ENCODE peak calls at places on chromosome 13, in ten cellular contexts. N, O, P, Y, B, J, Q, G, D and E are unnamed samples.
A peak's percentile ranks its signal among the peaks of the same experiment; 100 is the strongest.

GRCh38 chr13:38872693-38873092 is 117.9 kb downstream of the STOML3 start:
- DNase-seq in N (peak; percentile 74), O (no peak), P (peak; percentile 16), Y (no peak), B (peak; percentile 61), J (no peak), Q (no peak), G (peak; percentile 67), D (no peak), E (no peak)

GRCh38 chr13:58619396-58620113 is 988.0 kb downstream of the PCDH17 start:
- DNase-seq in N (no peak), O (no peak), P (no peak), Y (no peak), B (peak; percentile 68), J (no peak), Q (no peak), G (no peak), D (no peak), E (no peak)

GRCh38 chr13:98182589-98182988 is 5.5 kb upstream of the RNF113B start:
- DNase-seq in N (no peak), O (no peak), P (no peak), Y (no peak), B (no peak), J (no peak), Q (no peak), G (no peak), D (no peak), E (no peak)

GRCh38 chr13:73593199-73593765 is 534.5 kb downstream of the KLF5 start:
- DNase-seq in N (no peak), O (no peak), P (no peak), Y (no peak), B (no peak), J (no peak), Q (no peak), G (no peak), D (no peak), E (no peak)

GRCh38 chr13:101520672-101521071 is 68.2 kb downstream of the ITGBL1 start:
- DNase-seq in N (no peak), O (no peak), P (no peak), Y (no peak), B (no peak), J (no peak), Q (no peak), G (no peak), D (no peak), E (no peak)

GRCh38 chr13:23432589-23432988 is 913 bp downstream of the SACS start:
- DNase-seq in N (no peak), O (no peak), P (no peak), Y (no peak), B (no peak), J (peak; percentile 12), Q (no peak), G (no peak), D (no peak), E (no peak)

GRCh38 chr13:22134261-22134660 is 463.4 kb downstream of the FGF9 start:
- DNase-seq in N (no peak), O (no peak), P (no peak), Y (no peak), B (no peak), J (no peak), Q (no peak), G (no peak), D (no peak), E (no peak)

GRCh38 chr13:42361701-42362100 is 89.7 kb downstream of the AKAP11 start:
- DNase-seq in N (no peak), O (no peak), P (no peak), Y (no peak), B (no peak), J (no peak), Q (no peak), G (no peak), D (no peak), E (no peak)

GRCh38 chr13:20526664-20527063 is 1.0 kb upstream of the CRYL1 start:
- DNase-seq in N (no peak), O (no peak), P (no peak), Y (no peak), B (no peak), J (no peak), Q (no peak), G (no peak), D (no peak), E (peak; percentile 25)
- H3K4me3 ChIP-seq in N (peak overlapping the region; percentile 89), O (peak overlapping the region; percentile 96), P (peak overlapping the region; percentile 48), Y (peak overlapping the region; percentile 92), B (peak overlapping the region; percentile 85), J (peak overlapping the region; percentile 99), Q (no peak overlapping the region), G (peak overlapping the region; percentile 95), D (peak overlapping the region; percentile 99), E (no peak overlapping the region)

GRCh38 chr13:20501139-20501538 is 24.5 kb downstream of the CRYL1 start:
- DNase-seq in N (no peak), O (no peak), P (no peak), Y (no peak), B (no peak), J (no peak), Q (no peak), G (no peak), D (no peak), E (no peak)

GRCh38 chr13:20506676-20507075 is 19.0 kb downstream of the CRYL1 start:
- DNase-seq in N (no peak), O (no peak), P (no peak), Y (no peak), B (no peak), J (no peak), Q (no peak), G (no peak), D (no peak), E (no peak)

GRCh38 chr13:20505405-20506366 is 20.0 kb downstream of the CRYL1 start:
- DNase-seq in N (no peak), O (no peak), P (no peak), Y (no peak), B (no peak), J (no peak), Q (no peak), G (no peak), D (no peak), E (no peak)

GRCh38 chr13:20501548-20501947 is 24.1 kb downstream of the CRYL1 start:
- DNase-seq in N (no peak), O (no peak), P (no peak), Y (no peak), B (no peak), J (no peak), Q (no peak), G (no peak), D (no peak), E (no peak)

GRCh38 chr13:20503088-20504083 is 22.3 kb downstream of the CRYL1 start:
- DNase-seq in N (no peak), O (no peak), P (no peak), Y (no peak), B (no peak), J (no peak), Q (no peak), G (no peak), D (no peak), E (no peak)
- H3K9me3 ChIP-seq in N (no peaks in the 10 kb centered on the region), O (no peaks in the 10 kb centered on the region), P (no peaks in the 10 kb centered on the region), Y (no peaks in the 10 kb centered on the region), B (no peaks in the 10 kb centered on the region), J (no peaks in the 10 kb centered on the region), Q (no peaks in the 10 kb centered on the region), G (no peaks in the 10 kb centered on the region), D (no peaks in the 10 kb centered on the region), E (no peaks in the 10 kb centered on the region)

GRCh38 chr13:47420568-47420967 is 523.7 kb upstream of the HTR2A start:
- DNase-seq in N (no peak), O (no peak), P (no peak), Y (no peak), B (no peak), J (no peak), Q (no peak), G (no peak), D (no peak), E (no peak)

GRCh38 chr13:47418206-47418920 is 521.5 kb upstream of the HTR2A start:
- DNase-seq in N (no peak), O (no peak), P (no peak), Y (no peak), B (no peak), J (no peak), Q (no peak), G (no peak), D (no peak), E (no peak)

GRCh38 chr13:47415048-47415447 is 518.2 kb upstream of the HTR2A start:
- DNase-seq in N (no peak), O (no peak), P (no peak), Y (no peak), B (no peak), J (no peak), Q (no peak), G (no peak), D (no peak), E (no peak)

GRCh38 chr13:47417485-47417884 is 520.6 kb upstream of the HTR2A start:
- DNase-seq in N (no peak), O (no peak), P (no peak), Y (no peak), B (no peak), J (no peak), Q (no peak), G (no peak), D (no peak), E (no peak)

DNA sequence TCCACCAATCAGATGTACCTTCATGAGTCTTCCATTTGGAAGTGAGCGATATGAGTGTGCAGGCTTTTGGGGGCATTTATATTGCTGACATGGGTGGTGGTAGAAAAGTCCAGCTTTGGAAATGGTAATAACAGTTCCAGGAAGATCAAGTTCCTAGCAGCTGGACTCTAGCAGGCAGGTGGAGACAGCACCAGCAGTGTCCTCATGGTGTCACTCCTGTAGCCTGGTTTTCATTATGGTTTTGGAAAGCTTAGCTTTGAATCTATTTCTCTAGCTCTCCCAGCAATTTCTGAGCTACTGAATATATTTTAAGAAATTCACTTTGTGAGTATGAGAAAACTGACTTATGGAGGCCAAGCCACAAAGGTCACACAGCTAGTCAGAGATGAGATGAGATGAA is 523.2 kb upstream of the HTR2A start:
- DNase-seq in N (no peak), O (no peak), P (no peak), Y (no peak), B (no peak), J (no peak), Q (no peak), G (no peak), D (no peak), E (no peak)
- TF ChIP-seq CTCF in N (no peak), O (no peak), P (no peak), Y (no peak), B (no peak), J (no peak), Q (no peak), G (no peak), D (no peak), E (no peak)

DNA sequence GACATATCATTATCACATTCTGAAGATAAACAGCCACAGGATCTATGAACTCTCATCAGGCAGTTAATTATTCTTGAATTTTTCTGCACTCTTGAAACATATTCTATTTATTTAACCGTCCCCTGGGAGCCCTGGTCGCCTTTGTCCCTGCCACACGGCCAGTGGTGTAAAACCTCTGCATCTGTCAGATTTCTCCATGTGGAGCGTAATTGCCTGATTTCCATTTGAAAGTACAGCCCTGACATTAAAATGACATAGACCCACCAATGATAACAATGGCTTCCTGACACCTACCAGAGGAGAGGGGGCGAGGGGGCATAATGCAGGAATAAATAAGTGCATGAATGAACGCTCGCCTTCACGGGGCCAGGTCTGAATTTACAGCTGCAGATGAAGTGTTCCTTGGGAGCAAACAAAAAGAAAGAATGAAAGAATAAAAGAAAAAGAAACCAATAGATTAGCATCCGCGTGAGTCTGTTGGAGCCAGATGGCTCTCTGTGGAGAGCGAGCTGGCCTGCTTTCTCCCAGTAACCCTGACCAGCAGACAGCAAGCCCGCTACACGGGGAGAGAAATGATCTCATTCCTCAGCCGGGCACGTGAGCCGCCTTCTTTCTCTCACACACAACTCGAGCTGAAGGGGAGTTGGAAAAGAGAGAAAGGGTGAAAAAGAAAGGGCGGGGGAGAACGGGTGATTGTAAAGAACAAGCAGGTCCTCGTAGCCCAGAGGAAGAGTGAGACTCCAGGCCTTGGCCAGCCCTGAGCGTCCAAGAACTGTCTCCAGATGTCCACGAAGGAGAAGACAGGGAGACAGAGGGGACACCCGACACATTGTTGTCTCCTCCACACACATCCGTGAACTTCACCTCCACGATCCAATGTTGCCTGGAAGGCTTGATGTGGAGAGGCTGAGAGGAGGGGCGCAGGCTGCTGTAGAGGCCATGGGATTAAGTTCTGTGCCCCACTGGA is 81.2 kb downstream of the RNASEH2B start:
- DNase-seq in N (peak; percentile 50), O (no peak), P (peak; percentile 84), Y (no peak), B (peak; percentile 22), J (no peak), Q (no peak), G (no peak), D (no peak), E (peak; percentile 48)
- H3K4me3 ChIP-seq in N (no peak overlapping the region), O (no peak overlapping the region), P (peak overlapping the region; percentile 13), Y (no peak overlapping the region), B (no peak overlapping the region), J (no peak overlapping the region), Q (no peak overlapping the region), G (no peak overlapping the region), D (peak overlapping the region; percentile 51), E (no peak overlapping the region)